ENCODE peak calls at places on chromosomes 1 and 21, in four cellular contexts. Q is RWPE1; I is CD8-positive, alpha-beta T cell; D is mesendoderm. T is an unnamed sample.

GRCh38 chr1:178864326-178864725 is 6.6 kb downstream of the ANGPTL1 start:
- DNase-seq in Q (no peak), I (no peak), D (no peak), T (no peak)

GRCh38 chr1:220432408-220432807 is 95.5 kb upstream of the MARK1 start:
- DNase-seq in Q (no peak), I (no peak), D (no peak), T (no peak)

GRCh38 chr1:76021816-76022215 is 52.7 kb upstream of the ST6GALNAC3 start:
- DNase-seq in Q (no peak), I (no peak), D (no peak), T (no peak)

GRCh38 chr1:229229721-229230135 is 41.2 kb upstream of the RAB4A start:
- DNase-seq in Q (no peak), I (no peak), D (no peak), T (no peak)

GRCh38 chr1:169426174-169426716 is 1.0 kb downstream of the CCDC181 start:
- DNase-seq in Q (no peak), I (no peak), D (no peak), T (no peak)

GRCh38 chr21:16534408-16535099 is 804.8 kb downstream of the USP25 start:
- DNase-seq in Q (no peak), I (no peak), D (no peak), T (no peak)

GRCh38 chr21:26470361-26471115 is 102.5 kb downstream of the CYYR1 start:
- DNase-seq in Q (no peak), I (no peak), D (no peak), T (no peak)

GRCh38 chr1:94804442-94804837 is 15.7 kb upstream of the SLC44A3 start:
- DNase-seq in Q (no peak), I (no peak), D (no peak), T (no peak)

GRCh38 chr1:185795181-185795580 is 61.0 kb downstream of the HMCN1 start:
- DNase-seq in Q (no peak), I (no peak), D (no peak), T (no peak)

GRCh38 chr21:35682874-35683549 is 377.3 kb downstream of the SETD4 start:
- DNase-seq in Q (no peak), I (no peak), D (no peak), T (no peak)

GRCh38 chr1:26861286-26861701 is 1.7 kb upstream of the SFN start:
- DNase-seq in Q (no peak), I (no peak), D (peak), T (no peak)

GRCh38 chr1:180935326-180936109 is 22.8 kb downstream of the KIAA1614 start:
- DNase-seq in Q (no peak), I (no peak), D (no peak), T (no peak)